ENCODE peak calls at places on chromosomes 16 and 17, in four cellular contexts. One of them, this sample, is unnamed.

GRCh38 chr17:43360376-43360738 is 38.4 kb upstream of the ARL4D start:
- DNase-seq in small intestine: peak
- DNase-seq in heart left ventricle: peak
- DNase-seq in pancreas: no peak
- DNase-seq in this sample: no peak

GRCh38 chr16:74291577-74292208 is 4.9 kb upstream of the PSMD7 start:
- DNase-seq in small intestine: no peak
- DNase-seq in heart left ventricle: no peak
- DNase-seq in pancreas: no peak
- DNase-seq in this sample: no peak

GRCh38 chr17:7851438-7852261 is 3.2 kb upstream of the TMEM88 start:
- DNase-seq in small intestine: peak
- DNase-seq in heart left ventricle: peak
- DNase-seq in pancreas: peak
- DNase-seq in this sample: no peak

GRCh38 chr16:17339764-17340541 is 130.8 kb downstream of the XYLT1 start:
- DNase-seq in small intestine: peak
- DNase-seq in heart left ventricle: no peak
- DNase-seq in pancreas: no peak
- DNase-seq in this sample: no peak

GRCh38 chr16:85029413-85029794 is 1.8 kb downstream of the KIAA0513 start:
- DNase-seq in small intestine: no peak
- DNase-seq in heart left ventricle: no peak
- DNase-seq in pancreas: no peak
- DNase-seq in this sample: no peak

GRCh38 chr17:76672270-76672851 is 28.8 kb upstream of the ST6GALNAC1 start:
- DNase-seq in small intestine: peak
- DNase-seq in heart left ventricle: no peak
- DNase-seq in pancreas: no peak
- DNase-seq in this sample: peak

GRCh38 chr16:65309294-65309850 is 187.5 kb upstream of the CDH11 start:
- DNase-seq in small intestine: no peak
- DNase-seq in heart left ventricle: no peak
- DNase-seq in pancreas: no peak
- DNase-seq in this sample: no peak

GRCh38 chr17:17181666-17182600 is 24.2 kb downstream of the PLD6 start:
- DNase-seq in small intestine: no peak
- DNase-seq in heart left ventricle: no peak
- DNase-seq in pancreas: no peak
- DNase-seq in this sample: no peak

GRCh38 chr16:55899857-55900256 is 24.7 kb upstream of the CES5A start:
- DNase-seq in small intestine: no peak
- DNase-seq in heart left ventricle: no peak
- DNase-seq in pancreas: no peak
- DNase-seq in this sample: no peak

GRCh38 chr16:11079657-11080187 is 135.4 kb downstream of the CLEC16A start:
- DNase-seq in small intestine: no peak
- DNase-seq in heart left ventricle: no peak
- DNase-seq in pancreas: peak
- DNase-seq in this sample: no peak

GRCh38 chr16:8892101-8892575 is 10.0 kb downstream of the LITAFD start:
- DNase-seq in small intestine: no peak
- DNase-seq in heart left ventricle: no peak
- DNase-seq in pancreas: peak
- DNase-seq in this sample: no peak

DNA sequence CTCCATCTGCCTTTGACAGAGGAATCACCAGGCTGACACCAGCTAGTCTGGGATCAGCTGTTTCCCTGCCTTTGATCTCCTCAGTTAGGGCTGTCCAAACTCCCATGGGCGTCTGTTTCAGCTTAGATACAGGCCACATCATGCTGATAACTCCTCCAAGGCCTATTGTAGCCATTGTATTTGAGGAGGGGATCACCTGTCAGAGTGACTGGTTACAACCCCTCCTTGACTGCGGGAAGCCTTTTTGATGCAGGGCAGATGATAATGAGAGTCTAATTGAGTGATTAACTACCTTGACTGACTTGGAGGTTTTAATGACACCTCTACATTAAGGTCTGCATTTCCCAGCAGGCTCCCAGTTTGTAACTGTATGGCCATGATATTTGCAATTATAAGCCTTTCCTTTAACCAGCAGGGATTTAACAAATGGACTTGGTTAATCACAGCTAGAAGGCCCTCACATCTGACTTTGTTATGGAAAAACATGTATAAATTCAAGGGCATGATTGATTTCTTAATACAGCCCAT is 863.5 kb downstream of the KCNJ2 start:
- DNase-seq in small intestine: no peak
- DNase-seq in heart left ventricle: no peak
- DNase-seq in pancreas: no peak
- DNase-seq in this sample: no peak
- H3K4me3 ChIP-seq in small intestine: no peak
- H3K4me3 ChIP-seq in heart left ventricle: no peak
- H3K4me3 ChIP-seq in pancreas: no peak
- H3K4me3 ChIP-seq in this sample: no peak

GRCh38 chr16:81403208-81403600 is 41.4 kb upstream of the CMIP start:
- DNase-seq in small intestine: no peak
- DNase-seq in heart left ventricle: no peak
- DNase-seq in pancreas: no peak
- DNase-seq in this sample: no peak

GRCh38 chr16:81401035-81401950 is 43.3 kb upstream of the CMIP start:
- DNase-seq in small intestine: peak
- DNase-seq in heart left ventricle: no peak
- DNase-seq in pancreas: no peak
- DNase-seq in this sample: no peak

GRCh38 chr16:81405702-81406113 is 38.9 kb upstream of the CMIP start:
- DNase-seq in small intestine: peak
- DNase-seq in heart left ventricle: no peak
- DNase-seq in pancreas: no peak
- DNase-seq in this sample: no peak

GRCh38 chr16:81399909-81400308 is 44.7 kb upstream of the CMIP start:
- DNase-seq in small intestine: no peak
- DNase-seq in heart left ventricle: no peak
- DNase-seq in pancreas: no peak
- DNase-seq in this sample: no peak

DNA sequence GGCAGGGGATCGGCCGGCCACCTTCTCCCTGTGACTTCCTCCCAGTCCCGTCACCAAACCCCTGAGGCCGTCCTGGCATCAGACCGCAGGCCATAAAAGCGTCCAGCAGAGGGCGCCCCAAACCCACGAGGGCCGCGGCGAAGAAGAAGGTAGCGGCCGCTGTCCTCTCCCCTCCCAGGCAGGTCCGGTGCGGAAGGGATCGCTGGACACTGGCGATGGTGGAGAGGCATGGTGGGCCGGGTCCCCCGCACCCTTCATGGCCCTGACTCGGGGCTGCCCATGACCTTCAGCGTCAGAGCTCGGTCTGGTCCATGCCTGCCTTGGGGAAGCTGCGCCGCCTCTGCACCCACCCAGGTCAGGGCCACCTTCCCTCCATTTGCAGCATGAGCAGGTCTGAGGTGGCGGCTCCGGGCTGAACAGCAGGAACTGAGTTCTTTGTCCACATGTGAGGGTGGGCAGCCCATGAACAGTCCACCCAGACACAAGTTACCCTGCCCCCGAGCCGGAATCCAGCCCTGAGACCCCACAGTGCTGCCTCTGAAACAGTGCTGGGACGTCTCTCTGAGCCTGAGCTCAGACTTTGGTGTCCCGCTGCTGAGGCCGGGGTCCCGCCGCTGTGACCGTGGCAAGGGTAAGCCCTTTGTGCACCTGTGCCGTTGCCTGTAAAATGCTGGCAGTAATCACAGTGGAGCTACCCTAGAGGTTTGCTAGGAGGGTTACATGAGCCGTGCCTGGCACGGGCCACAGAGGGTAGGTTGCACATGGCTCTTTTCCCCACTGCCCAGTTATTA is 40.8 kb upstream of the CMIP start:
- DNase-seq in small intestine: peak
- DNase-seq in heart left ventricle: peak
- DNase-seq in pancreas: peak
- DNase-seq in this sample: peak
- H3K4me3 ChIP-seq in small intestine: no peak
- H3K4me3 ChIP-seq in heart left ventricle: no peak
- H3K4me3 ChIP-seq in pancreas: peak
- H3K4me3 ChIP-seq in this sample: peak

GRCh38 chr17:79812969-79813825 is 16.3 kb upstream of the CBX8 start:
- DNase-seq in small intestine: no peak
- DNase-seq in heart left ventricle: peak
- DNase-seq in pancreas: peak
- DNase-seq in this sample: no peak

GRCh38 chr17:79813826-79814623 is 17.1 kb upstream of the CBX8 start:
- DNase-seq in small intestine: no peak
- DNase-seq in heart left ventricle: no peak
- DNase-seq in pancreas: no peak
- DNase-seq in this sample: no peak

GRCh38 chr17:79814624-79814965 is 17.7 kb upstream of the CBX8 start:
- DNase-seq in small intestine: no peak
- DNase-seq in heart left ventricle: no peak
- DNase-seq in pancreas: no peak
- DNase-seq in this sample: no peak

GRCh38 chr17:79815836-79816371 is 19.0 kb upstream of the CBX8 start:
- DNase-seq in small intestine: no peak
- DNase-seq in heart left ventricle: no peak
- DNase-seq in pancreas: no peak
- DNase-seq in this sample: no peak

GRCh38 chr17:79814966-79815835 is 18.3 kb upstream of the CBX8 start:
- DNase-seq in small intestine: no peak
- DNase-seq in heart left ventricle: peak
- DNase-seq in pancreas: peak
- DNase-seq in this sample: no peak
- H3K4me3 ChIP-seq in small intestine: no peak
- H3K4me3 ChIP-seq in heart left ventricle: no peak
- H3K4me3 ChIP-seq in pancreas: peak
- H3K4me3 ChIP-seq in this sample: peak

GRCh38 chr16:78878570-78878969 is 722.0 kb downstream of the MAF start:
- DNase-seq in small intestine: no peak
- DNase-seq in heart left ventricle: no peak
- DNase-seq in pancreas: no peak
- DNase-seq in this sample: no peak
- H3K4me3 ChIP-seq in small intestine: no peak
- H3K4me3 ChIP-seq in heart left ventricle: no peak
- H3K4me3 ChIP-seq in pancreas: no peak
- H3K4me3 ChIP-seq in this sample: no peak

GRCh38 chr16:10031473-10031872 is 150.8 kb downstream of the GRIN2A start:
- DNase-seq in small intestine: no peak
- DNase-seq in heart left ventricle: no peak
- DNase-seq in pancreas: no peak
- DNase-seq in this sample: no peak
- H3K4me3 ChIP-seq in small intestine: no peak
- H3K4me3 ChIP-seq in heart left ventricle: no peak
- H3K4me3 ChIP-seq in pancreas: no peak
- H3K4me3 ChIP-seq in this sample: no peak